ENCODE peak calls at places on chromosomes 1 and 21, in six cellular contexts. U, G, T, Q, L and R are unnamed samples.

GRCh38 chr1:204074274-204075115 is 1.6 kb downstream of the SOX13 start:
- DNase-seq in U (peak), G (peak), T (peak), Q (no peak), L (peak), R (peak)

GRCh38 chr1:217369996-217370551 is 260.8 kb downstream of the GPATCH2 start:
- DNase-seq in U (no peak), G (no peak), T (no peak), Q (no peak), L (no peak), R (no peak)

GRCh38 chr1:201745023-201745422 is 83.9 kb upstream of the IPO9 start:
- DNase-seq in U (no peak), G (no peak), T (no peak), Q (no peak), L (no peak), R (no peak)

GRCh38 chr1:2537785-2538115 is 7.7 kb upstream of the HES5 start:
- DNase-seq in U (no peak), G (no peak), T (no peak), Q (no peak), L (no peak), R (no peak)

GRCh38 chr1:106637566-106637965 is 418.9 kb upstream of the PRMT6 start:
- DNase-seq in U (no peak), G (no peak), T (no peak), Q (no peak), L (no peak), R (no peak)

GRCh38 chr1:222600274-222600673 is 10.5 kb upstream of the TAF1A start:
- DNase-seq in U (peak), G (peak), T (no peak), Q (no peak), L (no peak), R (no peak)

GRCh38 chr1:24410750-24411149 is 2.8 kb downstream of the STPG1 start:
- DNase-seq in U (no peak), G (no peak), T (no peak), Q (no peak), L (no peak), R (no peak)

GRCh38 chr1:247156787-247157232 is 15.0 kb downstream of the ZNF124 start:
- DNase-seq in U (no peak), G (peak), T (no peak), Q (no peak), L (no peak), R (no peak)

GRCh38 chr1:185317886-185318310 is 855 bp upstream of the IVNS1ABP start:
- DNase-seq in U (no peak), G (peak), T (peak), Q (no peak), L (no peak), R (peak)

GRCh38 chr1:185315364-185316108 is 1.5 kb downstream of the IVNS1ABP start:
- DNase-seq in U (peak), G (no peak), T (peak), Q (no peak), L (no peak), R (no peak)

GRCh38 chr1:185316163-185317033 is 645 bp downstream of the IVNS1ABP start:
- DNase-seq in U (peak), G (peak), T (peak), Q (peak), L (peak), R (peak)

GRCh38 chr1:185318431-185319151 is 1.5 kb upstream of the IVNS1ABP start:
- DNase-seq in U (no peak), G (no peak), T (no peak), Q (no peak), L (no peak), R (no peak)

GRCh38 chr1:185317034-185317885 is at the start of gene IVNS1ABP:
- DNase-seq in U (peak), G (peak), T (peak), Q (peak), L (peak), R (peak)
- TF ChIP-seq CTCF in U (peak), G (peak), T (no peak), Q (peak), L (no peak), R (no peak)

GRCh38 chr21:21813295-21813694 is 815.1 kb downstream of the NCAM2 start:
- DNase-seq in U (no peak), G (no peak), T (no peak), Q (no peak), L (no peak), R (no peak)

GRCh38 chr21:21818898-21819297 is 820.7 kb downstream of the NCAM2 start:
- DNase-seq in U (no peak), G (no peak), T (no peak), Q (no peak), L (no peak), R (no peak)

GRCh38 chr21:21813934-21814333 is 815.7 kb downstream of the NCAM2 start:
- DNase-seq in U (no peak), G (no peak), T (no peak), Q (no peak), L (no peak), R (no peak)

GRCh38 chr21:21816778-21817177 is 818.6 kb downstream of the NCAM2 start:
- DNase-seq in U (no peak), G (no peak), T (no peak), Q (no peak), L (no peak), R (no peak)
- TF ChIP-seq EP300 in U (no peak), G (no peak), T (no peak), Q (no peak), L (no peak), R (no peak)

DNA sequence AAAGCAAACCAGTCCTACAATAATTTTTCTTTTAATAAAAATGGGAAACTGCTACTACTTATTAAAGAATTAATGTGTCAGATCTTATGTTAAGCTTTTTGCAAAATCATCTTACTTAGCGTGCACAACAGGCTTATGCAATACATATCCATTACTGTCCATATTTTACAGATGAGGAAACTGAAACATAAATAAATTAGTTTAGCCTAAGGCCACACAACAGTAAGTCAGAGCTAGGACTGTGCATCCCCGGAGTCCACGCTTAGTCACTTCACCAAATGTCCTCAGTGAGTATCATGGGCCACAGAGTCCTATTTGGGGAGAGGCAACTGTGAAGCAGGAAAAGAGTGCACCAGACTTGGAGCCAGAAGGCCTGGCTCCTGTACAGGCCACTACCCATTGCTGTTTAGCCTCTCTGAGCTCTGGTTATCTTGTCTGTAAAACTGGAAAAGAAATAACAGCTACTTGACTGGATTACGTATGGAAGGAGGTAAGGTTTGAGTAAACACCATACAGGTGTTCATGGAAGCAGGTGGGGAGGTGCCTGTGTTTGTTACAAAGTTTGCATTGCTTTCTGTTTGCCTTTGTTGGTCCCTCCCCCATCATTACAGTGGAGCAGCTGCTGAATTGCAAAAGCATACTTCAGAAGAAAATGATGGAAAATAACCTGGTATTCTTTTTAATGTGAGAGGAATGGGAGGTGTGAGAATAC is 192.8 kb downstream of the FCRL5 start:
- DNase-seq in U (no peak), G (no peak), T (no peak), Q (no peak), L (no peak), R (no peak)
- H3K27ac ChIP-seq in U (no peak), G (no peak), T (no peak), Q (no peak), L (no peak), R (no peak)

DNA sequence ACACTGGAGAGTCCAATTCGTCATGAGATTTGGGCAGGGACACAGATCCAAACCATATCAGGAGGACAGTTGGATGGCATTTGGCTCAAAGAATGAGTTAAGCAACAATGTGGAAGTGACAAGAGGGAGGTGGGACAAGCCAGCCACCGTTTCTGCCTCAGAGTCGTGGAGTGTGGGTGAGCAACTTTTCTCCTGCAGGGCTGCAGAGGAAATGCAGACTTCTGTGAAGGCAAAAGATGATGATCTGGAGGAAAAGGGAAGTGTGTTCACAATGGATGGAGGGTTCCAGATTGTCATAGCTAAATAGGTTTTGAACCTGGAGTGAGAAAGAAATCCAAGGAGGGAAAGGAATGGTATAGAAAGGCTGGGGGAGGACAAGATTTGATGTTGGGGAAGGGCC is 16.4 kb upstream of the KANK4 start:
- DNase-seq in U (no peak), G (no peak), T (no peak), Q (no peak), L (no peak), R (no peak)
- TF ChIP-seq CTCF in U (no peak), G (no peak), T (no peak), Q (no peak), L (no peak), R (no peak)

GRCh38 chr1:40314721-40315238 is 2.3 kb downstream of the COL9A2 start:
- DNase-seq in U (peak), G (no peak), T (no peak), Q (no peak), L (no peak), R (no peak)
- TF ChIP-seq EP300 in U (no peak), G (no peak), T (no peak), Q (no peak), L (no peak), R (no peak)

GRCh38 chr1:223785808-223786207 is 59.9 kb downstream of the TP53BP2 start:
- DNase-seq in U (no peak), G (no peak), T (no peak), Q (no peak), L (no peak), R (no peak)
- H3K27ac ChIP-seq in U (no peak), G (no peak), T (peak), Q (no peak), L (no peak), R (peak)

DNA sequence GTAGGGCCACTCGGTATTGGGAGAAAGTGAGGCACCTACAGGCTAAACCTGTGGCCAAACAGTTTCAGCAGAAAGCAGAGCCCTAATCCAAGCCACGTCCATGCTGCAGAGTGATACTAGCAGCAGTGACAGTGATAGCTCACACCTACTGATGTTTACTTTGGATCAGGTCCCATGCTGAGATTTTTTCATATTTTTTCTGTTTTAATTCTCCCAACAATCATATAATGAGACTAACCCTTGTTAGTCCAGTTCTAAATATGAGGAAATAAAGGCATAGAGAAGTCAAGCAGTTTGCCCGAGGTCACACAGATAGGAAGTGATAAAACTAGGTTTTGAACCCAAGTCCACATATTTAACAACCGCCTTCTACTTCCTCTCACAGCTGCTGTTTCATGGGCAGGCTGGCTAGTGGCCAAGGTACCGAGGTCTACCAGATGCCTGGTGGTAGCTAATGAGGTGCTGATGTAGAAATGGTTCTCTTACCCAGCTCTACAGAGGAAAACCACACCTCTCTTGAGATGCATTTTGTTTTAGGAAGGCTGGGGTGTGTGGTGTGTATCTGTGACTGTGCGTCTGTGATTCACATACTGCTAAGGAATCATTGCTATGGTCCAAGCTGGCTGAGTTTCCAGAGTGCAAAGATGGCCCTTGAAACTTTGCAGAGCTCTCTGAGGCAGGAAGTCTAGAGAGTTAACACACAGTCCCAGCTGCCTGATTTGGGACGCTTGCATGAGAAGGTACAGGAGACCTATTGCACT is 80.3 kb upstream of the ARTN start:
- DNase-seq in U (no peak), G (no peak), T (peak), Q (no peak), L (no peak), R (peak)
- TF ChIP-seq CTCF in U (no peak), G (no peak), T (no peak), Q (no peak), L (no peak), R (no peak)